ENCODE peak calls at places on chromosome 17, in ten cellular contexts. A, E, T, B, F, M, R, Y, V and C are unnamed samples.

GRCh38 chr17:76122411-76123126 is 18.5 kb downstream of the FOXJ1 start:
- DNase-seq in A (no peak), E (no peak), T (no peak), B (peak), F (no peak), M (peak), R (no peak), Y (no peak), V (peak), C (no peak)

GRCh38 chr17:38608648-38609047 is 2.9 kb upstream of the SRCIN1 start:
- DNase-seq in A (no peak), E (no peak), T (no peak), B (no peak), F (no peak), M (no peak), R (no peak), Y (peak), V (no peak), C (no peak)

GRCh38 chr17:70521821-70522256 is 352.5 kb downstream of the KCNJ2 start:
- DNase-seq in A (no peak), E (no peak), T (no peak), B (no peak), F (no peak), M (no peak), R (no peak), Y (peak), V (no peak), C (no peak)

GRCh38 chr17:77373298-77374169 is 232.8 kb downstream of the SEC14L1 start:
- DNase-seq in A (peak), E (peak), T (no peak), B (no peak), F (peak), M (peak), R (no peak), Y (peak), V (no peak), C (no peak)

GRCh38 chr17:81509048-81509686 is 3.4 kb downstream of the ACTG1 start:
- DNase-seq in A (peak), E (no peak), T (no peak), B (no peak), F (no peak), M (no peak), R (no peak), Y (no peak), V (no peak), C (no peak)

GRCh38 chr17:36590082-36590481 is 1.6 kb upstream of the DHRS11 start:
- DNase-seq in A (peak), E (no peak), T (no peak), B (no peak), F (peak), M (no peak), R (no peak), Y (no peak), V (no peak), C (no peak)

GRCh38 chr17:55175788-55176425 is 88.9 kb upstream of the HLF start:
- DNase-seq in A (no peak), E (no peak), T (no peak), B (no peak), F (no peak), M (no peak), R (no peak), Y (no peak), V (no peak), C (no peak)

GRCh38 chr17:83079340-83079747 is at the start of gene METRNL:
- DNase-seq in A (peak), E (peak), T (peak), B (peak), F (peak), M (peak), R (peak), Y (peak), V (peak), C (no peak)

GRCh38 chr17:6567528-6568185 is 11.3 kb upstream of the PITPNM3 start:
- DNase-seq in A (peak), E (no peak), T (no peak), B (no peak), F (no peak), M (no peak), R (no peak), Y (peak), V (no peak), C (no peak)

GRCh38 chr17:62626719-62627218 is 701 bp upstream of the MRC2 start:
- DNase-seq in A (peak), E (peak), T (peak), B (peak), F (peak), M (peak), R (no peak), Y (peak), V (peak), C (no peak)